ENCODE peak calls at places on chromosomes 4 and X, in eight cellular contexts. F is AG20443, J is cardiac fibroblast, V is Kasumi-1, M is ACHN, N is NCI-H69, H is neural crest cell, S is AML-193. E is an unnamed sample.

GRCh38 chrX:42678133-42678532 is 99.8 kb downstream of the PPP1R2C start:
- DNase-seq in F (no peak), J (peak), H (no peak), N (no peak), S (no peak), M (peak), V (no peak), E (no peak)

GRCh38 chr4:182643801-182644311 is 273.3 kb downstream of the DCTD start:
- DNase-seq in J (peak), H (no peak), M (peak), V (no peak), N (peak), F (peak), S (no peak), E (no peak)

GRCh38 chr4:2861631-2862436 is 18.2 kb downstream of the ADD1 start:
- DNase-seq in N (no peak), V (no peak), F (peak), S (no peak), M (no peak), H (no peak), J (no peak), E (no peak)

GRCh38 chr4:86818845-86819244 is 30.3 kb downstream of the SLC10A6 start:
- DNase-seq in H (no peak), S (no peak), V (no peak), F (no peak), J (no peak), N (no peak), M (peak), E (no peak)

GRCh38 chr4:80074059-80074458 is 1.0 kb upstream of the ANTXR2 start:
- DNase-seq in H (no peak), S (no peak), V (no peak), N (no peak), M (no peak), F (no peak), J (no peak), E (no peak)

GRCh38 chrX:153474718-153475117 is 4.3 kb upstream of the HAUS7 start:
- DNase-seq in N (peak), S (no peak), V (no peak), M (peak), J (peak), H (peak), F (peak), E (no peak)

GRCh38 chrX:20361890-20362262 is 95.2 kb upstream of the RPS6KA3 start:
- DNase-seq in S (no peak), F (peak), M (no peak), H (no peak), J (peak), V (no peak), N (peak), E (no peak)

GRCh38 chrX:124641737-124642491 is 295.6 kb downstream of the SH2D1A start:
- DNase-seq in H (no peak), V (no peak), F (no peak), N (peak), M (no peak), J (no peak), S (no peak), E (no peak)

GRCh38 chrX:110743679-110744340 is 51.8 kb downstream of the CHRDL1 start:
- DNase-seq in H (no peak), V (no peak), F (peak), S (no peak), J (no peak), M (no peak), N (peak), E (no peak)

GRCh38 chr4:48016141-48017107 is at the start of the genes CNGA1 and NIPAL1:
- DNase-seq in N (peak), S (peak), H (peak), F (peak), V (peak), J (peak), M (peak), E (peak)

GRCh38 chr4:169619518-169619957 is 840 bp upstream of the CLCN3 start:
- DNase-seq in M (peak), N (peak), V (peak), F (peak), J (peak), S (peak), H (no peak), E (no peak)

GRCh38 chrX:64894454-64895038 is 81.7 kb downstream of the ZC4H2 start:
- DNase-seq in S (peak), F (peak), H (peak), J (peak), M (peak), V (peak), N (no peak), E (no peak)

GRCh38 chr4:26325191-26325590 is 4.4 kb downstream of the RBPJ start:
- DNase-seq in H (no peak), V (peak), F (no peak), M (peak), J (peak), N (peak), S (peak), E (no peak)